ENCODE peak calls at places on chromosome 6, in ten cellular contexts. B is dorsolateral prefrontal cortex, D is GM06990, M is uterus, C is heart left ventricle, W is heart right ventricle, N is ovary, V is fibroblast of lung, K is WTC11, X is Calu3. J is an unnamed sample.
A peak's percentile ranks its signal among the peaks of the same experiment; 100 is the strongest.

GRCh38 chr6:113739066-113739655 is 118.0 kb upstream of the MARCKS start:
- DNase-seq in K (no peak), C (no peak), D (no peak), M (no peak), N (no peak), B (no peak), V (no peak), W (no peak), X (no peak), J (no peak)

GRCh38 chr6:113500221-113500620 is 356.9 kb upstream of the MARCKS start:
- DNase-seq in M (no peak), N (no peak), V (no peak), B (no peak), X (no peak), K (no peak), D (no peak), C (no peak), W (no peak), J (no peak)

GRCh38 chr6:53325785-53326184 is 23.0 kb downstream of the ELOVL5 start:
- DNase-seq in K (no peak), M (no peak), N (no peak), V (no peak), D (no peak), B (no peak), W (no peak), X (no peak), C (no peak), J (no peak)

GRCh38 chr6:44226368-44227137 is 3.2 kb downstream of the SLC29A1 start:
- DNase-seq in N (peak; percentile 56), K (no peak), W (peak; percentile 64), M (no peak), V (no peak), D (no peak), X (no peak), B (peak; percentile 50), C (peak; percentile 66), J (peak; percentile 12)

GRCh38 chr6:18216411-18216810 is 47.9 kb downstream of the DEK start:
- DNase-seq in D (no peak), B (no peak), W (no peak), V (peak; percentile 8), X (no peak), N (no peak), C (no peak), M (no peak), K (no peak), J (no peak)

GRCh38 chr6:158018851-158019361 is 37.2 kb downstream of the SYNJ2 start:
- DNase-seq in X (no peak), C (no peak), K (no peak), N (peak; percentile 20), W (no peak), M (no peak), B (no peak), D (no peak), V (peak; percentile 80), J (no peak)

GRCh38 chr6:43972179-43972914 is 154.9 kb downstream of the MRPL14 start:
- DNase-seq in W (no peak), K (no peak), B (no peak), N (no peak), X (no peak), V (peak; percentile 62), M (peak; percentile 54), C (no peak), D (no peak), J (no peak)

GRCh38 chr6:35764238-35764896 is 12.0 kb upstream of the CLPSL2 start:
- DNase-seq in C (no peak), K (peak; percentile 82), X (peak; percentile 34), N (no peak), W (no peak), M (no peak), V (no peak), B (no peak), D (no peak), J (no peak)

GRCh38 chr6:168132531-168133184 is 53.6 kb upstream of the FRMD1 start:
- DNase-seq in X (peak; percentile 67), M (no peak), W (peak; percentile 75), B (peak; percentile 41), K (peak; percentile 75), N (peak; percentile 49), C (peak; percentile 75), V (peak; percentile 51), D (no peak), J (no peak)

GRCh38 chr6:161244725-161245124 is 29.1 kb downstream of the AGPAT4 start:
- DNase-seq in B (no peak), N (no peak), K (no peak), X (no peak), D (no peak), M (no peak), C (no peak), W (no peak), V (no peak), J (no peak)

GRCh38 chr6:36912583-36912982 is 26.8 kb downstream of the C6orf89 start:
- DNase-seq in K (no peak), X (no peak), N (no peak), D (peak; percentile 39), C (no peak), M (no peak), V (peak; percentile 84), W (no peak), B (no peak), J (peak; percentile 60)

GRCh38 chr6:81865712-81866111 is 113.2 kb upstream of the TENT5A start:
- DNase-seq in N (no peak), X (no peak), B (no peak), W (no peak), K (no peak), C (no peak), V (peak; percentile 85), D (no peak), M (no peak), J (no peak)

DNA sequence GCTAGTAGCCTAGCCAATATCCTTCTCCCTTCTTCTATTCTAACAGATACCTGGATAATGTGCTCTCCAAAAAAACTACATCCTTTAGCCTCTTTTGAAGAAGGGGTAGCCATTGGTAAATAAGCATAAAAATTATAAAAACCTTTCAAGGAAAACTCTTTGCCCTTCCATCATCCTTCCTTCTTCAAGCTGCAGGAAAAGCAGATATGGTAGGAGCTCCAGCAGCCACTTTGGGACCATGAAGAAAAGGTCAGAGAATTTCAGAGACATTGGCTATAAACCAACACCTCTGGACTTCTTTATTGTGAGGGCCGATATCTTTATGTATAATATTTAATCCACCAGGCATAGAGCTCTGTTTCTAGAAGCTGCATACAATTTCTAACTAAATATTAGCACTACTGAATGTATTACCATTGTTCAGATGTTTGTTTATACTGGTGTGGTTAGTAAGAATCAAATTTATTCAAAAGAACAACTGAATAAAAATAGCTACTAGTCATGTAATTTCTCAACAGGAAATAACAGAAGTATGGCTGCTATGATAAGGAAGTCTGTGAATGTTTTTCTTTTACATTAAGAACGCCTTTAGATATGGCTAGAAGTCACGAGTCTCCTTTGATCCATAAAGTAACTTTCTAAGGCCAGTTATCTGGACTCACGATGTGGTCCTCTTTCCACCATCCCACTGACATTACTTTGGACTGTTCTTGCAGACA is 32.2 kb downstream of the MYLK4 start:
- DNase-seq in D (no peak), M (no peak), N (no peak), X (no peak), B (no peak), V (peak; percentile 39), C (no peak), W (no peak), K (no peak), J (no peak)
- TF ChIP-seq CTCF in D (no peak), M (no peak), N (no peak), X (no peak), B (no peak), V (no peak), C (no peak), W (no peak), K (no peak), J (no peak)

DNA sequence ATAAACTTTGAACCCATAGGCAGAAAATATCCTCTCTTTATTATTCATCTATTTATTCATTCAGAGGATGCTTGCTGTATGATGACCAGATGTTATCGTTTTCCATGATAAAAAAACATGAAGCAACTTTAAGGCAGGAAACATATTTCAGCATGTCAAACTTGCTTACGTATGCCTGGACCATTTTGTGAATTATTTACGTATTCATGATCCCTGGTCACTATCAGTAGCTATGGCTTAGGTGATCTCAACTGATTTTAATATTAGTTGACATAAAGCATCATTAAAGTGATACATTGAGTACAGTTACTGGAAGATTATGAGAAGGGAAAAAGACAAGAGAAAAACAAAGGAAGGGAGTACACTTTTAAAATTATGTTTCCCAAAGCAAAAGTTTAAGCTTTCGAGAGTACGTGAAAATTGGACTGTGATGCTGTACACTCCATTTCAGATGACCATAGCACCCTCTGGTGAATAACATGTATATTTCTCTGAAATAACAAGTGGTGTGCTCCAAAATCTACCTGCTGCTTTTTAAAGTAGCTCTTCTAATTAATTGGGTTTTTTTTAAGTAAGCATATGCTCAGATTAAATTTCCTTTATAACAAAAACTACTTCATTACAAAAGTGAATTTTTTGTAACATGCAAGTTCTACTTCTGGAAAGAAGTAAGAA is 215.1 kb upstream of the HSF2 start:
- DNase-seq in K (no peak), V (peak; percentile 65), N (no peak), C (no peak), D (no peak), X (no peak), B (no peak), W (no peak), M (no peak), J (no peak)
- TF ChIP-seq CTCF in K (no peak), V (peak; percentile 51), N (peak; percentile 53), C (peak; percentile 58), D (no peak), X (no peak), B (peak; percentile 57), W (peak; percentile 68), M (peak; percentile 59), J (no peak)

GRCh38 chr6:25027221-25027916 is 91.6 kb upstream of the RIPOR2 start:
- DNase-seq in K (peak; percentile 46), C (no peak), V (no peak), D (peak; percentile 81), X (no peak), W (no peak), B (no peak), N (no peak), M (no peak), J (peak; percentile 79)
- TF ChIP-seq CTCF in K (no peak), C (no peak), V (no peak), D (peak; percentile 78), X (no peak), W (no peak), B (no peak), N (no peak), M (no peak), J (peak; percentile 64)

DNA sequence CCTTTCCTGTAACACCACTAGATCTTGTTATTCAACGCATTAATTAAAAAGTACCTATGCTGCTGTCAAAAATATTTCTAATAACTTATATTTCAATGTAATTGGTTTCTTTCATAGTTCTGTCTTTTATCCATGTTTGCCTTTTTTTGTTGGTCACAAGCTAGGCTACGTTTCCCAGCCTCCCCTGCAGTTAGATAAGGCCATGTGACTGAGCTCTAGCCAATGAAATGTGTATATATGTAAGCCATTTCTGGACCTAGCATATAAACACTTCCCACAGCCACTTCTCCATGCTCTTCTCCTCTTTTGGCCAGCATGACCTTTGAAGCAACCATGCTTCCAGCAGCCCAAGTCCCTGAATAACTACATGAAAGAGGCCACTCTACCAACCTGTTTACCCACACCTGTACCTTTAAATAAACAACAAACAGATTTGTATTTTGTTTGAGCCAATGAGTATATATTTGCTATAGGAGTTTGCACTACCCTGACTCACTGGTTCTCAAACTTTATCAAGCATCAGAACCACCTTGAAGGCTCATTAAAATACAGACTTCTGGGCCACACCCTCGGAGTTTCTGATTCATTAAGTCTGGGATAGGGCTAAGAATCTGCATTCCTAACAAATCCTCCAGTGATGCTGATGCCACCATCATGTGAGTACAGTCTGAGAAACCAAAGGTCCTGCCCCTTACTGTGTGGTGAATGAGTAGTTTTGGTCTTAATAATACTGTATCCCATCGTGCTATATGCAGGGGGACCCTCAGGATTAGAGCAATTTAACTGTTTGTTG is 45.6 kb upstream of the BEND6 start:
- DNase-seq in K (no peak), D (no peak), X (no peak), M (no peak), W (no peak), C (no peak), B (no peak), N (no peak), V (no peak), J (no peak)
- TF ChIP-seq CTCF in K (no peak), D (no peak), X (no peak), M (no peak), W (no peak), C (no peak), B (no peak), N (no peak), V (no peak), J (no peak)